ENCODE peak calls at places on chromosomes 7 and 10, in seven cellular contexts. V is sigmoid colon; R is astrocyte of the cerebellum; S is stimulated activated CD8-positive, alpha-beta memory T cell treated with anti-CD3 and anti-CD28 coated beads, Interleukin-4, amount 100 ng/mL, for 1 hour; I is GM19239; H is cerebellar nuclear complex; U is HEK293T. Y is an unnamed sample.

GRCh38 chr7:23266918-23267317 is 20.3 kb downstream of the GPNMB start:
- DNase-seq in V (no peak), R (no peak), S (no peak), I (no peak), H (no peak), U (no peak), Y (no peak)

GRCh38 chr10:4354382-4354812 is 471.6 kb upstream of the AKR1E2 start:
- DNase-seq in V (no peak), R (no peak), S (no peak), I (no peak), H (no peak), U (peak), Y (no peak)

GRCh38 chr10:78630944-78631838 is 437.6 kb upstream of the ZMIZ1 start:
- DNase-seq in V (no peak), R (no peak), S (no peak), I (no peak), H (no peak), U (no peak), Y (no peak)

GRCh38 chr10:35564276-35564982 is 40.7 kb upstream of the GJD4 start:
- DNase-seq in V (no peak), R (no peak), S (no peak), I (no peak), H (no peak), U (no peak), Y (no peak)

GRCh38 chr7:64463636-64464375 is 99.1 kb downstream of the ZNF680 start:
- DNase-seq in V (peak), R (no peak), S (no peak), I (no peak), H (no peak), U (no peak), Y (no peak)

GRCh38 chr7:91089382-91089963 is 174.8 kb upstream of the FZD1 start:
- DNase-seq in V (no peak), R (peak), S (no peak), I (no peak), H (no peak), U (no peak), Y (no peak)

GRCh38 chr10:113895018-113895417 is 40.6 kb downstream of the NHLRC2 start:
- DNase-seq in V (no peak), R (no peak), S (no peak), I (no peak), H (no peak), U (no peak), Y (no peak)

GRCh38 chr10:129472696-129473555 is 5.9 kb downstream of the MGMT start:
- DNase-seq in V (no peak), R (no peak), S (no peak), I (no peak), H (no peak), U (no peak), Y (no peak)

GRCh38 chr10:116109481-116109880 is 163.5 kb downstream of the GFRA1 start:
- DNase-seq in V (no peak), R (no peak), S (no peak), I (no peak), H (no peak), U (no peak), Y (no peak)

GRCh38 chr7:128094686-128095085 is 63.4 kb upstream of the LRRC4 start:
- DNase-seq in V (no peak), R (no peak), S (no peak), I (no peak), H (no peak), U (no peak), Y (no peak)

GRCh38 chr7:122675011-122675410 is 23.9 kb downstream of the RNF133 start:
- DNase-seq in V (no peak), R (no peak), S (no peak), I (no peak), H (no peak), U (no peak), Y (no peak)

GRCh38 chr10:86648706-86649426 is 5.5 kb upstream of the OPN4 start:
- DNase-seq in V (peak), R (no peak), S (no peak), I (no peak), H (no peak), U (no peak), Y (no peak)

GRCh38 chr10:75048669-75049098 is 62.8 kb upstream of the SAMD8 start:
- DNase-seq in V (peak), R (no peak), S (no peak), I (no peak), H (no peak), U (no peak), Y (no peak)

GRCh38 chr7:98869374-98870070 is at the start of gene TMEM130:
- DNase-seq in V (peak), R (no peak), S (no peak), I (no peak), H (no peak), U (no peak), Y (no peak)

GRCh38 chr7:119974972-119975371 is 298.0 kb upstream of the KCND2 start:
- DNase-seq in V (no peak), R (no peak), S (no peak), I (no peak), H (no peak), U (no peak), Y (no peak)

GRCh38 chr10:62692085-62692484 is 112.4 kb upstream of the ADO start:
- DNase-seq in V (no peak), R (no peak), S (no peak), I (no peak), H (no peak), U (no peak), Y (no peak)

GRCh38 chr10:96502561-96503267 is 11.0 kb downstream of the TLL2 start:
- DNase-seq in V (no peak), R (no peak), S (no peak), I (no peak), H (no peak), U (no peak), Y (no peak)

GRCh38 chr10:103054621-103055020 is 136.5 kb downstream of the CNNM2 start:
- DNase-seq in V (no peak), R (no peak), S (no peak), I (no peak), H (peak), U (no peak), Y (no peak)

GRCh38 chr10:48634198-48634983 is 29.5 kb upstream of the ARHGAP22 start:
- DNase-seq in V (peak), R (no peak), S (no peak), I (no peak), H (no peak), U (no peak), Y (no peak)

GRCh38 chr7:110762514-110762913 is 328.4 kb upstream of the LRRN3 start:
- DNase-seq in V (no peak), R (no peak), S (no peak), I (no peak), H (no peak), U (no peak), Y (no peak)

Y was measured in GM18507.